ENCODE peak calls at places on chromosomes 12 and 14, in ten cellular contexts. Z is omental fat pad; C is activated naive CD4-positive, alpha-beta T cell treated with anti-CD3 and anti-CD28 coated beads, Interleukin-2, amount 50 U/mL, for 16 hours; M is GM12865; S is psoas muscle; V is hepatocyte; Y is A549; E is T-helper 9 cell; O is NCI-H748 treated with DMSO at 0.1 percent for 48 hours; P is tibial artery. K is an unnamed sample.

GRCh38 chr12:94180558-94181296 is 32.4 kb downstream of the PLXNC1 start:
- DNase-seq in Z (no peak), C (no peak), M (no peak), S (no peak), V (no peak), Y (no peak), E (no peak), O (no peak), P (no peak), K (no peak)

GRCh38 chr12:102702447-102703114 is 214.5 kb downstream of the PAH start:
- DNase-seq in Z (peak; percentile 56), C (peak; percentile 15), M (peak; percentile 77), S (peak; percentile 22), V (peak; percentile 57), Y (peak; percentile 59), E (no peak), O (peak; percentile 41), P (peak; percentile 62), K (peak; percentile 42)

GRCh38 chr12:119153477-119154434 is 25.0 kb upstream of the HSPB8 start:
- DNase-seq in Z (no peak), C (no peak), M (peak; percentile 4), S (peak; percentile 68), V (peak; percentile 94), Y (peak; percentile 47), E (no peak), O (no peak), P (peak; percentile 45), K (no peak)

GRCh38 chr12:80190001-80190400 is 90.7 kb downstream of the OTOGL start:
- DNase-seq in Z (no peak), C (no peak), M (no peak), S (no peak), V (no peak), Y (no peak), E (no peak), O (no peak), P (no peak), K (no peak)

GRCh38 chr12:51848843-51849735 is 571 bp upstream of the FIGNL2 start:
- DNase-seq in Z (no peak), C (no peak), M (no peak), S (peak; percentile 29), V (peak; percentile 70), Y (no peak), E (no peak), O (no peak), P (no peak), K (no peak)

GRCh38 chr12:109134186-109134917 is 18.0 kb downstream of the ACACB start:
- DNase-seq in Z (no peak), C (no peak), M (no peak), S (peak; percentile 73), V (no peak), Y (peak; percentile 42), E (no peak), O (no peak), P (no peak), K (no peak)

GRCh38 chr14:100067971-100068959 is 3.0 kb downstream of the EVL start:
- DNase-seq in Z (no peak), C (peak; percentile 83), M (peak; percentile 92), S (peak; percentile 34), V (no peak), Y (no peak), E (peak; percentile 82), O (no peak), P (peak; percentile 45), K (no peak)

GRCh38 chr14:103626150-103626850 is 2.7 kb upstream of the KLC1 start:
- DNase-seq in Z (no peak), C (no peak), M (no peak), S (no peak), V (no peak), Y (no peak), E (no peak), O (no peak), P (no peak), K (no peak)

GRCh38 chr12:45435945-45436710 is 220.2 kb downstream of the ANO6 start:
- DNase-seq in Z (no peak), C (no peak), M (no peak), S (no peak), V (no peak), Y (no peak), E (no peak), O (no peak), P (no peak), K (no peak)

GRCh38 chr12:24039113-24039525 is 89.6 kb upstream of the SOX5 start:
- DNase-seq in Z (no peak), C (no peak), M (no peak), S (no peak), V (peak; percentile 49), Y (peak; percentile 5), E (no peak), O (no peak), P (no peak), K (no peak)

GRCh38 chr14:103393687-103394626 is 8.7 kb downstream of the MARK3 start:
- DNase-seq in Z (no peak), C (no peak), M (peak; percentile 42), S (no peak), V (peak; percentile 34), Y (peak; percentile 42), E (no peak), O (no peak), P (no peak), K (no peak)

GRCh38 chr14:32709072-32709471 is 229.6 kb upstream of the NPAS3 start:
- DNase-seq in Z (no peak), C (no peak), M (no peak), S (no peak), V (peak; percentile 24), Y (peak; percentile 11), E (no peak), O (no peak), P (peak; percentile 32), K (no peak)

K was measured in NCI-H1105 treated with DMSO at 0.1 percent for 48 hours.